ENCODE peak calls at places on chromosome 11, in six cellular contexts. N is progenitor cell of endocrine pancreas, V is CD14-positive monocyte, Y is HFF-Myc, A is NCI-H1105, R is NCI-H446. I is an unnamed sample.

GRCh38 chr11:120706257-120706656 is 194.7 kb downstream of the GRIK4 start:
- DNase-seq in N (no peak), V (no peak), Y (no peak), A (no peak), R (no peak), I (no peak)

GRCh38 chr11:79335681-79336080 is 105.1 kb downstream of the TENM4 start:
- DNase-seq in N (no peak), V (no peak), Y (no peak), A (no peak), R (no peak), I (no peak)

GRCh38 chr11:102564110-102564509 is 33.6 kb upstream of the MMP7 start:
- DNase-seq in N (no peak), V (no peak), Y (peak; percentile 27), A (no peak), R (no peak), I (no peak)

GRCh38 chr11:57480409-57481137 is 20.2 kb downstream of the RTN4RL2 start:
- DNase-seq in N (peak; percentile 60), V (no peak), Y (no peak), A (peak; percentile 12), R (peak; percentile 34), I (peak; percentile 23)

GRCh38 chr11:2375341-2375853 is 1.7 kb upstream of the CD81 start:
- DNase-seq in N (no peak), V (peak; percentile 22), Y (no peak), A (no peak), R (no peak), I (no peak)

GRCh38 chr11:14969922-14970323 is 2.2 kb downstream of the CALCA start:
- DNase-seq in N (peak; percentile 77), V (no peak), Y (no peak), A (no peak), R (no peak), I (no peak)

GRCh38 chr11:2174361-2174760 is 2.7 kb upstream of the TH start:
- DNase-seq in N (no peak), V (no peak), Y (no peak), A (no peak), R (no peak), I (no peak)

GRCh38 chr11:134294664-134295063 is 18.5 kb downstream of the GLB1L3 start:
- DNase-seq in N (no peak), V (no peak), Y (no peak), A (no peak), R (no peak), I (no peak)

GRCh38 chr11:67572747-67573419 is 10.7 kb upstream of the GSTP1 start:
- DNase-seq in N (peak; percentile 48), V (peak; percentile 54), Y (no peak), A (peak; percentile 40), R (no peak), I (no peak)

GRCh38 chr11:64372802-64373597 is 14.0 kb downstream of the RPS6KA4 start:
- DNase-seq in N (no peak), V (no peak), Y (peak; percentile 29), A (peak; percentile 98), R (peak; percentile 99), I (peak; percentile 96)

I was measured in DMS 273 treated with DMSO at 0.1 percent for 48 hours.